ENCODE peak calls at places on chromosomes 5 and 9, in ten cellular contexts. R is OCI-LY7, C is HCT116, A is PC-3, P is hepatocyte, Q is GM23248, W is MM.1S, T is GM23338, S is SK-N-SH, O is PC-9. X is an unnamed sample.
A peak's percentile ranks its signal among the peaks of the same experiment; 100 is the strongest.

GRCh38 chr9:104907278-104907951 is 20.5 kb downstream of the ABCA1 start:
- DNase-seq in R (no peak), C (no peak), A (peak; percentile 64), P (no peak), Q (peak; percentile 88), W (no peak), T (no peak), S (no peak), O (no peak), X (no peak)

GRCh38 chr5:60232051-60232794 is 338.7 kb upstream of the PDE4D start:
- DNase-seq in R (no peak), C (no peak), A (no peak), P (no peak), Q (no peak), W (no peak), T (no peak), S (no peak), O (no peak), X (no peak)

GRCh38 chr9:110703669-110704068 is 35.1 kb downstream of the MUSK start:
- DNase-seq in R (no peak), C (no peak), A (no peak), P (no peak), Q (no peak), W (no peak), T (no peak), S (no peak), O (no peak), X (no peak)

GRCh38 chr9:114363424-114363823 is 24.4 kb downstream of the AKNA start:
- DNase-seq in R (no peak), C (no peak), A (no peak), P (no peak), Q (no peak), W (no peak), T (no peak), S (no peak), O (no peak), X (no peak)

GRCh38 chr9:113807173-113808061 is 68.7 kb upstream of the ZNF618 start:
- DNase-seq in R (peak; percentile 38), C (peak; percentile 33), A (peak; percentile 64), P (peak; percentile 48), Q (peak; percentile 65), W (peak; percentile 18), T (peak; percentile 77), S (peak; percentile 75), O (peak; percentile 10), X (peak; percentile 74)

GRCh38 chr9:36146666-36147065 is 10.1 kb downstream of the GLIPR2 start:
- DNase-seq in R (no peak), C (no peak), A (no peak), P (no peak), Q (no peak), W (no peak), T (no peak), S (no peak), O (no peak), X (no peak)

GRCh38 chr5:14450055-14450524 is 131.5 kb upstream of the OTULINL start:
- DNase-seq in R (no peak), C (no peak), A (no peak), P (peak; percentile 38), Q (peak; percentile 99), W (no peak), T (no peak), S (no peak), O (no peak), X (no peak)

GRCh38 chr5:169494383-169495251 is 89.0 kb upstream of the SPDL1 start:
- DNase-seq in R (no peak), C (no peak), A (no peak), P (no peak), Q (peak; percentile 24), W (no peak), T (no peak), S (peak; percentile 20), O (no peak), X (no peak)

GRCh38 chr5:91049800-91050199 is 333.3 kb downstream of the ARRDC3 start:
- DNase-seq in R (no peak), C (no peak), A (peak; percentile 86), P (no peak), Q (peak; percentile 56), W (no peak), T (no peak), S (peak; percentile 39), O (no peak), X (no peak)

GRCh38 chr5:91049112-91049511 is 334.0 kb downstream of the ARRDC3 start:
- DNase-seq in R (no peak), C (no peak), A (peak; percentile 93), P (no peak), Q (no peak), W (no peak), T (no peak), S (no peak), O (no peak), X (no peak)

GRCh38 chr5:91052977-91053732 is 330.0 kb downstream of the ARRDC3 start:
- DNase-seq in R (no peak), C (no peak), A (no peak), P (no peak), Q (no peak), W (no peak), T (no peak), S (no peak), O (no peak), X (no peak)

GRCh38 chr5:91058155-91058554 is 325.0 kb downstream of the ARRDC3 start:
- DNase-seq in R (no peak), C (no peak), A (no peak), P (no peak), Q (no peak), W (no peak), T (no peak), S (no peak), O (no peak), X (no peak)

GRCh38 chr5:91053733-91054010 is 329.4 kb downstream of the ARRDC3 start:
- DNase-seq in R (no peak), C (no peak), A (no peak), P (no peak), Q (no peak), W (no peak), T (no peak), S (no peak), O (no peak), X (no peak)
- H3K4me2 ChIP-seq in R (no peak overlapping the region), C (no peak overlapping the region), A (no peak overlapping the region), P (no peak overlapping the region), Q (no peak overlapping the region), W (no peak overlapping the region), T (no peak overlapping the region), S (no peak overlapping the region), O (no peak overlapping the region), X (no peak overlapping the region)

DNA sequence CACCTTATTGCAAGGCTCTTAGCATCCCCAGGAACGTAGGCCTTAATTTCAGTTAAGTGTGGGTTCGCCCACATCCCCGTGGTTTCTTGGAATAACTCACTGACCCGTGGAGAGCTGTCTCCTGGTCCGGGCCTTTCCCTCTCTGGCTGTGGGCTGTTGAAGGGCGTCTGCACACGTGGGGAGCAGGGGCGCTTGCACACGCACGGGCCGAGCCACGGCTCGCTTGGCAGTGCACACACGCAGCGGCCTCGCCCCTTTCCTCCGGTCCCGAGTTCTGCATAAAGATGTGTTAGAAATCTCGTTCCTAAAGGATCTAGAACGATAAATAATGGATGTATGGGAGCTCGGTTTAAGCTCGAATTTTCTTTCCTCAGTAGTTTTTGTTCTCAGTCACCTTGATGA is 141.9 kb downstream of the PBX3 start:
- DNase-seq in R (no peak), C (no peak), A (no peak), P (peak; percentile 18), Q (peak; percentile 61), W (no peak), T (no peak), S (peak; percentile 50), O (no peak), X (no peak)
- H3K9me2 ChIP-seq in R (no peaks in the 10 kb centered on the region), C (no peaks in the 10 kb centered on the region), A (no peaks in the 10 kb centered on the region), P (no peaks in the 10 kb centered on the region), Q (no peaks in the 10 kb centered on the region), W (no peaks in the 10 kb centered on the region), T (no peaks in the 10 kb centered on the region), S (no peaks in the 10 kb centered on the region), O (no peaks in the 10 kb centered on the region), X (no peaks in the 10 kb centered on the region)

GRCh38 chr5:31894131-31894530 is 255.2 kb downstream of the PDZD2 start:
- DNase-seq in R (no peak), C (no peak), A (no peak), P (no peak), Q (no peak), W (no peak), T (no peak), S (no peak), O (no peak), X (no peak)

GRCh38 chr5:31900296-31900865 is 261.4 kb downstream of the PDZD2 start:
- DNase-seq in R (no peak), C (no peak), A (no peak), P (no peak), Q (no peak), W (no peak), T (no peak), S (no peak), O (no peak), X (no peak)

GRCh38 chr5:31895199-31895598 is 256.3 kb downstream of the PDZD2 start:
- DNase-seq in R (no peak), C (no peak), A (no peak), P (no peak), Q (no peak), W (no peak), T (no peak), S (no peak), O (no peak), X (no peak)

GRCh38 chr5:31901807-31902530 is 263.0 kb downstream of the PDZD2 start:
- DNase-seq in R (no peak), C (no peak), A (no peak), P (no peak), Q (no peak), W (no peak), T (no peak), S (no peak), O (no peak), X (no peak)

DNA sequence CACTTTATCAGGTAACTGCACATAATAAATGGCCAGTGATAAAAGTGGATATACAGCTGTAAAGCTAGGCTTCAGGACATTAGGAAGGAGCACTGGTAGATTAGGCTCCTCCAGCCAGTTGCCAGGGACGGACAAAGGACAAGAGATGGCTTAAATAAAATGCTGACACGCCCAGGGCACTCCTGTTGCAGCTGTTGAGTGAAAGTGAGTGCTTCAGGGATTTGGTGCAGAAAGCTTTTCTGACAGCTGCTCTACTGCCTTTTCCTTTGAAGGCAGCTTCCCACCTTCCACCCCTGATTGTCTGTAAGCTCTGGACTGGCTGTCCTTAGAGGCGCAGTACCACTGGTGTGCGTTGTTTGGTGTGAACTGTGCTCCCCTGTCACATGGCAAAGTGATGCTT is 259.3 kb downstream of the PDZD2 start:
- DNase-seq in R (no peak), C (no peak), A (no peak), P (no peak), Q (no peak), W (no peak), T (no peak), S (no peak), O (no peak), X (no peak)
- H3K4me2 ChIP-seq in R (no peak overlapping the region), C (no peak overlapping the region), A (no peak overlapping the region), P (no peak overlapping the region), Q (no peak overlapping the region), W (no peak overlapping the region), T (no peak overlapping the region), S (no peak overlapping the region), O (no peak overlapping the region), X (no peak overlapping the region)

GRCh38 chr5:167792538-167792937 is 498.9 kb upstream of the WWC1 start:
- DNase-seq in R (no peak), C (no peak), A (no peak), P (no peak), Q (no peak), W (no peak), T (peak; percentile 18), S (no peak), O (no peak), X (no peak)

GRCh38 chr5:167793700-167794099 is 497.7 kb upstream of the WWC1 start:
- DNase-seq in R (no peak), C (no peak), A (no peak), P (no peak), Q (no peak), W (no peak), T (no peak), S (no peak), O (no peak), X (no peak)

GRCh38 chr5:167796636-167797035 is 494.8 kb upstream of the WWC1 start:
- DNase-seq in R (no peak), C (no peak), A (no peak), P (no peak), Q (peak; percentile 38), W (no peak), T (no peak), S (no peak), O (no peak), X (no peak)

GRCh38 chr5:167790462-167791260 is 500.8 kb upstream of the WWC1 start:
- DNase-seq in R (no peak), C (no peak), A (no peak), P (no peak), Q (peak; percentile 80), W (no peak), T (no peak), S (no peak), O (no peak), X (no peak)

GRCh38 chr5:167794121-167794520 is 497.3 kb upstream of the WWC1 start:
- DNase-seq in R (no peak), C (no peak), A (no peak), P (no peak), Q (no peak), W (no peak), T (no peak), S (no peak), O (no peak), X (no peak)
- H3K9me2 ChIP-seq in R (no peaks in the 10 kb centered on the region), C (no peaks in the 10 kb centered on the region), A (no peaks in the 10 kb centered on the region), P (no peaks in the 10 kb centered on the region), Q (no peaks in the 10 kb centered on the region), W (no peaks in the 10 kb centered on the region), T (peaks cover 14% of the 10 kb centered on the region), S (no peaks in the 10 kb centered on the region), O (no peaks in the 10 kb centered on the region), X (no peaks in the 10 kb centered on the region)

X was measured in Karpas-422.